ENCODE peak calls at places on chromosomes 4 and X, in seven cellular contexts. One of them, this sample, is unnamed. For H3K4me1, the result is how much of the 10 kb centered on the place peaks cover.

GRCh38 chr4:109419679-109420078 is 13.9 kb upstream of the SEC24B start:
- DNase-seq in hepatocyte: no peak
- DNase-seq in upper lobe of left lung: no peak
- DNase-seq in OCI-LY7: no peak
- DNase-seq in lower lobe of right lung: no peak
- DNase-seq in cardiac muscle cell: peak
- DNase-seq in tibial artery: no peak
- DNase-seq in this sample: no peak

GRCh38 chr4:48557478-48557877 is 67.4 kb downstream of the ZAR1 start:
- DNase-seq in hepatocyte: no peak
- DNase-seq in upper lobe of left lung: no peak
- DNase-seq in OCI-LY7: no peak
- DNase-seq in lower lobe of right lung: no peak
- DNase-seq in cardiac muscle cell: no peak
- DNase-seq in tibial artery: no peak
- DNase-seq in this sample: no peak

GRCh38 chrX:37509349-37509748 is 62.1 kb upstream of the LANCL3 start:
- DNase-seq in hepatocyte: peak
- DNase-seq in upper lobe of left lung: no peak
- DNase-seq in OCI-LY7: peak
- DNase-seq in lower lobe of right lung: no peak
- DNase-seq in cardiac muscle cell: peak
- DNase-seq in tibial artery: no peak
- DNase-seq in this sample: no peak

GRCh38 chr4:138919094-138919936 is 96.3 kb upstream of the NOCT start:
- DNase-seq in hepatocyte: peak
- DNase-seq in upper lobe of left lung: peak
- DNase-seq in OCI-LY7: peak
- DNase-seq in lower lobe of right lung: peak
- DNase-seq in cardiac muscle cell: peak
- DNase-seq in tibial artery: peak
- DNase-seq in this sample: peak

GRCh38 chrX:5870238-5870637 is 358.4 kb downstream of the NLGN4X start:
- DNase-seq in hepatocyte: no peak
- DNase-seq in upper lobe of left lung: no peak
- DNase-seq in OCI-LY7: no peak
- DNase-seq in lower lobe of right lung: no peak
- DNase-seq in cardiac muscle cell: no peak
- DNase-seq in tibial artery: no peak
- DNase-seq in this sample: no peak

GRCh38 chr4:121209171-121209570 is 45.0 kb upstream of the TNIP3 start:
- DNase-seq in hepatocyte: no peak
- DNase-seq in upper lobe of left lung: no peak
- DNase-seq in OCI-LY7: no peak
- DNase-seq in lower lobe of right lung: no peak
- DNase-seq in cardiac muscle cell: no peak
- DNase-seq in tibial artery: no peak
- DNase-seq in this sample: no peak

GRCh38 chrX:44872319-44872816 is 620 bp upstream of the KDM6A start:
- DNase-seq in hepatocyte: peak
- DNase-seq in upper lobe of left lung: peak
- DNase-seq in OCI-LY7: no peak
- DNase-seq in lower lobe of right lung: no peak
- DNase-seq in cardiac muscle cell: no peak
- DNase-seq in tibial artery: peak
- DNase-seq in this sample: peak

GRCh38 chr4:108988514-108989195 is 225.8 kb upstream of the ETNPPL start:
- DNase-seq in hepatocyte: no peak
- DNase-seq in upper lobe of left lung: no peak
- DNase-seq in OCI-LY7: no peak
- DNase-seq in lower lobe of right lung: no peak
- DNase-seq in cardiac muscle cell: no peak
- DNase-seq in tibial artery: no peak
- DNase-seq in this sample: no peak

GRCh38 chr4:44313702-44314101 is 134.9 kb downstream of the KCTD8 start:
- DNase-seq in hepatocyte: no peak
- DNase-seq in upper lobe of left lung: no peak
- DNase-seq in OCI-LY7: no peak
- DNase-seq in lower lobe of right lung: no peak
- DNase-seq in cardiac muscle cell: no peak
- DNase-seq in tibial artery: no peak
- DNase-seq in this sample: no peak

GRCh38 chr4:11805837-11806236 is 377.1 kb upstream of the HS3ST1 start:
- DNase-seq in hepatocyte: peak
- DNase-seq in upper lobe of left lung: no peak
- DNase-seq in OCI-LY7: peak
- DNase-seq in lower lobe of right lung: no peak
- DNase-seq in cardiac muscle cell: peak
- DNase-seq in tibial artery: no peak
- DNase-seq in this sample: no peak

GRCh38 chr4:185215261-185215660 is 5.9 kb downstream of the SNX25 start:
- DNase-seq in hepatocyte: no peak
- DNase-seq in upper lobe of left lung: no peak
- DNase-seq in OCI-LY7: no peak
- DNase-seq in lower lobe of right lung: no peak
- DNase-seq in cardiac muscle cell: no peak
- DNase-seq in tibial artery: no peak
- DNase-seq in this sample: no peak

GRCh38 chr4:75555294-75556164 is at the start of gene ODAPH:
- DNase-seq in hepatocyte: peak
- DNase-seq in upper lobe of left lung: no peak
- DNase-seq in OCI-LY7: no peak
- DNase-seq in lower lobe of right lung: no peak
- DNase-seq in cardiac muscle cell: no peak
- DNase-seq in tibial artery: no peak
- DNase-seq in this sample: no peak

GRCh38 chrX:70477734-70478075 is 33.1 kb downstream of the DLG3 start:
- DNase-seq in hepatocyte: no peak
- DNase-seq in upper lobe of left lung: no peak
- DNase-seq in OCI-LY7: no peak
- DNase-seq in lower lobe of right lung: no peak
- DNase-seq in cardiac muscle cell: no peak
- DNase-seq in tibial artery: no peak
- DNase-seq in this sample: no peak
- H3K4me1 ChIP-seq in hepatocyte: under half
- H3K4me1 ChIP-seq in upper lobe of left lung: under half
- H3K4me1 ChIP-seq in OCI-LY7: under half
- H3K4me1 ChIP-seq in lower lobe of right lung: under half
- H3K4me1 ChIP-seq in cardiac muscle cell: under half
- H3K4me1 ChIP-seq in tibial artery: under half
- H3K4me1 ChIP-seq in this sample: half or more

GRCh38 chr4:51943221-51943620 is 76.9 kb downstream of the LRRC66 start:
- DNase-seq in hepatocyte: no peak
- DNase-seq in upper lobe of left lung: no peak
- DNase-seq in OCI-LY7: no peak
- DNase-seq in lower lobe of right lung: no peak
- DNase-seq in cardiac muscle cell: no peak
- DNase-seq in tibial artery: no peak
- DNase-seq in this sample: no peak

GRCh38 chr4:51942833-51943215 is 77.3 kb downstream of the LRRC66 start:
- DNase-seq in hepatocyte: no peak
- DNase-seq in upper lobe of left lung: no peak
- DNase-seq in OCI-LY7: no peak
- DNase-seq in lower lobe of right lung: no peak
- DNase-seq in cardiac muscle cell: no peak
- DNase-seq in tibial artery: no peak
- DNase-seq in this sample: no peak

DNA sequence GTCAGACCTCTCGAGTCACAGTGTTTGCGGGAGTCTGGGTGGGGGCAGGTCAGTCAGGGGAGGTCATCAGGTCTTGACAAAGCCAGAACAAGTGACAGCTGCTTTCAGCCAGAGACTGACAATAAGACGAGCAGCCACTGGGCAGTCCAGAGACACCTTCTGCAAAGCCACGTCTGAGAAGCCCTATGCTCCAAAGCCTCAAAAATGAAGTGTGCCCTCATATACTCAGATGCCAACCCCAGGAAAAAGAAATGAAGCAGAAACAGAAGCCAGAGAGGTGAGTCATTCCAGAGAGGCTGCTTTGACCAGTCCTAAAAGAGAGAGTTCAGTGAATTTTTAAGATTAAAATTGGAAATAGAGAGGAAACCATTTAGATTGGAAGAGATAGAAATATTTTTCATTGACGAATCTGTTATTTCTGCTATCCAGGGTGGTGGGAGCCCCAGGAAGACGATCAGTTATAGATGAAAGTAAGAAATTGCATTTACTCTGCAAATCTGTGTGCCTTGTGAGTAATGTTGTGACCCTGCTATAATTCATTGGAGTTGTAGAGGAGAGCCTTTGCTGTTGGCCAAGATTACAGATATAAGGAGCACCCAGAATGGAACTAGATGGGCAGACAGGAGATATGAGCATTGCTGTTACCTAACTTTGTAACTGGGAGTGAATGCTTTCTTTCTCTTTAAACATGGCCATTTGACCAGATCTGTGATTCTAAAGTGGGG is 77.9 kb downstream of the LRRC66 start:
- DNase-seq in hepatocyte: no peak
- DNase-seq in upper lobe of left lung: no peak
- DNase-seq in OCI-LY7: no peak
- DNase-seq in lower lobe of right lung: no peak
- DNase-seq in cardiac muscle cell: no peak
- DNase-seq in tibial artery: no peak
- DNase-seq in this sample: no peak
- H3K4me1 ChIP-seq in hepatocyte: under half
- H3K4me1 ChIP-seq in upper lobe of left lung: under half
- H3K4me1 ChIP-seq in OCI-LY7: under half
- H3K4me1 ChIP-seq in lower lobe of right lung: under half
- H3K4me1 ChIP-seq in cardiac muscle cell: under half
- H3K4me1 ChIP-seq in tibial artery: under half
- H3K4me1 ChIP-seq in this sample: under half

DNA sequence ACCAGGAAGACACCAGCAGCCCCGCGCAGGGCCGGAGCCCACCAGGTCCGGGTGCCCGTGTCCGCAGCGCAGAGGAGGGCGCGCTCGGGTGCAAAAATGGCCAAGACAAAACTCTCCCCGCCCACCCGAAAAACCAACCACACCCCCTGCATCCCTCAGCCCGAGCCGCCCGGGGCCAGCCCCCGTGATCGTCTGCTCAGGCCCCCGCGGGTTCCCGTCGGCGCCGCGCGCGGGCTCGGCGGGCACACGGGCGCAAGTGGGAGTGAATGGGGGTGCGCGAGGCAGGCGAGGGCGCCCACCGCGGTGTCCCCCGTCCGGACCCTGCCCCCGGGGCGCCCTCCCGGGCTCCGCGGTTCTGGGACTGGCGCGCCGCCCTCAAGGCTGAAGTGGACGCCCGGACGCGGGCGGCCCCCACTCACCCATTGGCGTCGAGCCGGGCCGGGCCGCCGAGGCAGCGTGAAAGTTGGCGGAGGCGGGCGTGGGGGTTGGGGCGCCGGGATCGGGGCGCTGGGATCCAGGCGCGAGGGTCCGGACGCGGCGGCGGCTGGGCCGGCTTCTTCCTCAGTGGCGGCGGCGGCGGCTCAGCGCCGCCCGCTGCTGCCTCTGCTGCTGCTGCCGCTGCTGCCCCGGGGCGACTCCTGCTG is 390 bp downstream of the SH3KBP1 start:
- DNase-seq in hepatocyte: no peak
- DNase-seq in upper lobe of left lung: no peak
- DNase-seq in OCI-LY7: no peak
- DNase-seq in lower lobe of right lung: peak
- DNase-seq in cardiac muscle cell: peak
- DNase-seq in tibial artery: peak
- DNase-seq in this sample: peak
- H3K4me1 ChIP-seq in hepatocyte: under half
- H3K4me1 ChIP-seq in upper lobe of left lung: under half
- H3K4me1 ChIP-seq in OCI-LY7: under half
- H3K4me1 ChIP-seq in lower lobe of right lung: under half
- H3K4me1 ChIP-seq in cardiac muscle cell: under half
- H3K4me1 ChIP-seq in tibial artery: under half
- H3K4me1 ChIP-seq in this sample: under half

GRCh38 chrX:12344954-12345353 is 206.7 kb downstream of the FRMPD4 start:
- DNase-seq in hepatocyte: no peak
- DNase-seq in upper lobe of left lung: no peak
- DNase-seq in OCI-LY7: no peak
- DNase-seq in lower lobe of right lung: no peak
- DNase-seq in cardiac muscle cell: no peak
- DNase-seq in tibial artery: no peak
- DNase-seq in this sample: no peak

DNA sequence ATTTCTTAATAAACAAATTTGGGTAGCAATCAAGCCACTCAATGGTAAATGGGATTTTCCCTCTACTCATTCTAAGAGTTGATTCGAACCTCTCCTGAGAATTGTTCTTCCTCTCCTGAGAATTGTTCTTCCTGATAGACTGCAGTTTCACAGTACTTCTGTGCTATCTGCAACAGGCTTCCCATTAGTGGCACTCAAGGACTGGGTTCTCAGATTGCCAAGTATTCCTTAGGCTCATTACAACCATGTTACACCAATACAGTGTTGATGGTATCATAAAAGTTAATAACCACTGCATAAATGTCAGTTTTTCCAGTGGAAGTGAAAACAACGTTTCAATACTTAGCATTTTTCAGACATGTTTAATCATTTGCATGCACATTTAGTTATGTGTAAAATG is 201.6 kb downstream of the FRMPD4 start:
- DNase-seq in hepatocyte: no peak
- DNase-seq in upper lobe of left lung: no peak
- DNase-seq in OCI-LY7: no peak
- DNase-seq in lower lobe of right lung: no peak
- DNase-seq in cardiac muscle cell: no peak
- DNase-seq in tibial artery: no peak
- DNase-seq in this sample: no peak
- H3K4me1 ChIP-seq in hepatocyte: under half
- H3K4me1 ChIP-seq in upper lobe of left lung: under half
- H3K4me1 ChIP-seq in OCI-LY7: under half
- H3K4me1 ChIP-seq in lower lobe of right lung: under half
- H3K4me1 ChIP-seq in cardiac muscle cell: under half
- H3K4me1 ChIP-seq in tibial artery: under half
- H3K4me1 ChIP-seq in this sample: under half

DNA sequence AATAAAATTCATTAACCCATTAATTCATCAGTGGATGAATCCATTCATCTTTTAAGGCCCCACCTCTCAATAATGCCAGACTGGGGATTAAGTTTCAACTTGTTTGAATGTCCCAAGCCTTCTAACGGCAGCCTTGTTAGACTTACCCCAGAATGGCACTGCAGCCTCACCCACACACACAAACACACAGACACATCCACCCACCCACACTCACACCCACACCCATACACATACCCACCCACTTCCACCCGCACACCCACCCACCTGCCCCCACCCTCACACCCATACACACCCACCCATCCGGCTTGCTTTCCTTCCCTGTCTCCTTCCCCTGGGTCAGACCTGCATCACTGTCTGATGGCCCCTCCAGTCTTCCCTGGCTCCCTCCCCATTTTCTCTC is 102.6 kb downstream of the ARHGAP10 start:
- DNase-seq in hepatocyte: no peak
- DNase-seq in upper lobe of left lung: no peak
- DNase-seq in OCI-LY7: no peak
- DNase-seq in lower lobe of right lung: no peak
- DNase-seq in cardiac muscle cell: no peak
- DNase-seq in tibial artery: no peak
- DNase-seq in this sample: no peak
- H3K4me1 ChIP-seq in hepatocyte: under half
- H3K4me1 ChIP-seq in upper lobe of left lung: under half
- H3K4me1 ChIP-seq in OCI-LY7: under half
- H3K4me1 ChIP-seq in lower lobe of right lung: under half
- H3K4me1 ChIP-seq in cardiac muscle cell: under half
- H3K4me1 ChIP-seq in tibial artery: under half
- H3K4me1 ChIP-seq in this sample: under half

This sample was measured in pancreas.